ENCODE peak calls at places on chromosomes 2 and 18, in seven cellular contexts. U is astrocyte of the spinal cord; F is Panc1; Z is AG04450; K is fibroblast of the aortic adventitia; J is right atrium auricular region; R is CD8-positive, alpha-beta T cell. L is an unnamed sample.

GRCh38 chr2:216499641-216500218 is 1.1 kb downstream of the RPL37A start:
- DNase-seq in J (no peak), U (no peak), K (no peak), F (no peak), R (no peak), Z (no peak), L (no peak)

GRCh38 chr2:71603851-71604708 is 150.7 kb downstream of the DYSF start:
- DNase-seq in J (no peak), Z (no peak), F (no peak), K (no peak), R (no peak), U (no peak), L (no peak)

GRCh38 chr2:189676471-189676870 is 2.0 kb downstream of the ANKAR start:
- DNase-seq in Z (no peak), U (peak; percentile 56), K (no peak), J (no peak), R (no peak), F (no peak), L (peak; percentile 13)

GRCh38 chr2:10720983-10721343 is 467 bp upstream of the ATP6V1C2 start:
- DNase-seq in J (no peak), R (no peak), Z (no peak), F (no peak), K (no peak), U (no peak), L (no peak)

GRCh38 chr2:170554278-170554955 is 160.7 kb upstream of the SP5 start:
- DNase-seq in R (no peak), Z (no peak), K (peak; percentile 41), J (no peak), U (peak; percentile 78), F (no peak), L (peak; percentile 97)

GRCh38 chr2:113966832-113967231 is 76.9 kb downstream of the ACTR3 start:
- DNase-seq in F (no peak), R (no peak), U (peak; percentile 36), Z (no peak), J (no peak), K (peak; percentile 50), L (no peak)

GRCh38 chr2:179422037-179422643 is 157.5 kb upstream of the SESTD1 start:
- DNase-seq in J (peak; percentile 87), U (peak; percentile 75), R (no peak), K (peak; percentile 84), Z (peak; percentile 60), F (peak; percentile 30), L (peak; percentile 88)

GRCh38 chr2:121722479-121722878 is 14.2 kb downstream of the NIFK start:
- DNase-seq in U (peak; percentile 61), K (peak; percentile 62), F (peak; percentile 71), J (no peak), R (no peak), Z (peak; percentile 20), L (peak; percentile 78)

GRCh38 chr2:71631411-71631931 is 178.1 kb downstream of the DYSF start:
- DNase-seq in J (no peak), F (no peak), R (no peak), K (no peak), Z (no peak), U (peak; percentile 15), L (no peak)

GRCh38 chr2:189217546-189217945 is 38.0 kb upstream of the COL5A2 start:
- DNase-seq in U (peak; percentile 89), Z (no peak), K (peak; percentile 92), J (peak; percentile 58), R (no peak), F (no peak), L (peak; percentile 19)

GRCh38 chr2:16900405-16901025 is 234.9 kb upstream of the CYRIA start:
- DNase-seq in U (no peak), F (peak; percentile 22), J (no peak), K (no peak), Z (no peak), R (no peak), L (no peak)

GRCh38 chr2:213545481-213545880 is 261.2 kb downstream of the SPAG16 start:
- DNase-seq in U (no peak), Z (no peak), F (no peak), K (no peak), J (no peak), R (no peak), L (no peak)

GRCh38 chr2:189213226-189213625 is 33.7 kb upstream of the COL5A2 start:
- DNase-seq in U (no peak), K (peak; percentile 39), F (no peak), R (no peak), J (no peak), Z (no peak), L (no peak)

GRCh38 chr2:176165598-176166055 is 8.5 kb downstream of the HOXD3 start:
- DNase-seq in F (no peak), R (no peak), J (no peak), K (no peak), U (no peak), Z (no peak), L (no peak)

GRCh38 chr2:78009289-78009688 is 487.1 kb upstream of the LRRTM4 start:
- DNase-seq in R (no peak), K (no peak), U (no peak), J (no peak), Z (no peak), F (no peak), L (no peak)

GRCh38 chr2:168593713-168594112 is 137.6 kb downstream of the CERS6 start:
- DNase-seq in F (no peak), R (no peak), K (no peak), Z (no peak), J (no peak), U (no peak), L (peak; percentile 32)

GRCh38 chr2:239110595-239111048 is 262.7 kb downstream of the TWIST2 start:
- DNase-seq in F (no peak), U (no peak), J (no peak), R (no peak), K (peak; percentile 30), Z (no peak), L (no peak)

GRCh38 chr18:35306588-35307250 is 16.7 kb upstream of the ZSCAN30 start:
- DNase-seq in J (no peak), Z (no peak), U (peak; percentile 6), R (no peak), K (no peak), F (no peak), L (no peak)

GRCh38 chr2:225995788-225996476 is 596.4 kb downstream of the NYAP2 start:
- DNase-seq in Z (no peak), J (no peak), K (peak; percentile 39), R (no peak), U (peak; percentile 55), F (no peak), L (peak; percentile 83)

GRCh38 chr18:76822510-76823165 is at the start of gene ZNF236:
- DNase-seq in J (no peak), U (peak; percentile 77), K (peak; percentile 70), F (no peak), R (peak; percentile 71), Z (peak; percentile 47), L (peak; percentile 81)

GRCh38 chr2:24351627-24351938 is 8.8 kb downstream of the ITSN2 start:
- DNase-seq in J (no peak), R (no peak), Z (no peak), F (no peak), U (no peak), K (no peak), L (no peak)

DNA sequence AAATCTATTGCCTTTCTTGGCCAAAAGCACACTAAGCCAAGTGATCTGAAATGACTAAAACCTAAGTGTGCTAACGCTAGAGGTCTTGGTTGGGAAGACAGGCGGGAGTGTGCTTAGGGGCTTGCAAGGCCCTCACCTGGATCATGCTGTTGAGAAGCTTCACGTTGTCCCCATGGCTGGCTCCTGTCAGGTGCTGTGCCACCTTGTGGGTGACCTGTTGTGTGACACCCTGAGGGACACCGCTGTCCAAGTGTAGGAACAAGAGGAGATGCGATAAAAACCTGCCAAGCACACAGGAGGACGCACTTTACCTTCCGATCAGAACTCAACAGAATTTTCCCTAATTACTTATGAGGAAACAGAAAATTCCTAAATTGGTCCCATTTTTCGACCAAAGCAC is 50.8 kb downstream of the EPG5 start:
- DNase-seq in F (no peak), Z (no peak), R (peak; percentile 22), K (no peak), U (no peak), J (no peak), L (no peak)
- TF ChIP-seq CTCF in F (no peak), Z (peak; percentile 5), R (no peak), K (no peak), U (peak; percentile 6), J (no peak), L (no peak)

DNA sequence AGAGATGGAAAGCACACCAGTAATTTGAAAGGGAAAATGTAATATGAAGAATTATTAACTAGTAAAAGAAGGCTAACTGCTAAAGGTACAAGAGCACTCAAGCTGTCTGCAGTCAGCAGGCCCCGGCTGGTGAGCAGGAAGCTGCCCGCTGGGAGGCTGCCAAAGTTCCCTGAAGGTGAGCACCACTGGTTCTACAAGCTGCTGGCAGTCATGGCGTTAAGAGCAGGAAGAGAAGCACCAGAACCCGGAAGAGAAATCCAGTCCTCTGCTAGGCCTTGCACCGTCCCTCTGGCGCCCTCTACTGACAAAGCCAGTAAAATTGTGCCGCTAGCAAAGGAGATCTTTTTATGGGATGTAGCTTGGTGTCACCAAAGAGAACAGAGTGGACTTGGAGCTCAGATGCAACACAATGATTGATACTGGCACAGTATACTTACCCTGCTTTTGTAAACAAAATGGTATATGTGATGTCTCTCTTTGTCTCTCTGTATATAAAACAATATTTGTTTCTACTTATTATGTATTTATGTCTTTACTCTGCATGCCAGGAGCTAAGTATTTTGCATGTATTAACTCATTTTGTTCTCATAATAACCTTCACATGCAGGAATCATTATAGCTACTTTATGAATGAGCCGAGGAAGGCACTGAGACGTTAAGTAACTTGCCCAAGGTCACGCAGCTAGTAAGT is 28.1 kb upstream of the CASP8 start:
- DNase-seq in J (peak; percentile 92), U (peak; percentile 86), K (peak; percentile 95), R (peak; percentile 92), Z (peak; percentile 73), F (peak; percentile 79), L (peak; percentile 84)
- H3K4me3 ChIP-seq in J (no peak overlapping the region), U (no peak overlapping the region), K (no peak overlapping the region), R (peak overlapping the region; percentile 79), Z (no peak overlapping the region), F (peak overlapping the region; percentile 96), L (peak overlapping the region; percentile 33)

GRCh38 chr2:192250961-192251360 is 56.2 kb upstream of the TMEFF2 start:
- DNase-seq in R (no peak), Z (no peak), J (no peak), K (no peak), U (no peak), F (no peak), L (no peak)

GRCh38 chr2:192254444-192254843 is 59.7 kb upstream of the TMEFF2 start:
- DNase-seq in K (no peak), U (no peak), J (no peak), R (no peak), Z (no peak), F (no peak), L (no peak)

GRCh38 chr2:192253692-192254091 is 59.0 kb upstream of the TMEFF2 start:
- DNase-seq in F (no peak), J (no peak), U (no peak), Z (no peak), K (no peak), R (no peak), L (no peak)
- TF ChIP-seq CTCF in F (no peak), J (no peak), U (no peak), Z (no peak), K (no peak), R (no peak), L (no peak)

DNA sequence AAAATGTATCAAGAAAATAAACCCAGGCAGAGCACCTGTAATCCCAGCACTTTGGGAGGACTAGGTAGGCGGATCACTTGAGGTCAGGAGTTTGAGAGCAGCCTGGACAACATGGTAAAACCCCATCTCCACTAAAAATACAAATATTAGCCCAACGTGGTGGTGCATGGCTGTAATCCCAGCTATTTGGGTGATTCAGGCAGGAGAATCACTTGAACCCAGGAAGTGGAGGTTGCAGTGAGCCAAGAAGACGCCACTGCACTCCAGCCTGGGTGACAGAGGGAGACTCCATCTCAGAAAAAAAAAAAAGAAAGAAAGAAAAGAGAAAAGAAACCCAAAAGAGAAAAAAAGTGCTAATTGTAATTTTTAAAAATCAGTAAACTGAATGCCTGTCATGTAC is 41.4 kb downstream of the DDX18 start:
- DNase-seq in Z (no peak), R (no peak), F (no peak), U (no peak), K (peak; percentile 13), J (no peak), L (no peak)
- H3K4me3 ChIP-seq in Z (no peak overlapping the region), R (no peak overlapping the region), F (no peak overlapping the region), U (no peak overlapping the region), K (no peak overlapping the region), J (no peak overlapping the region), L (no peak overlapping the region)

L was measured in foreskin fibroblast.